ENCODE peak calls at places on chromosomes 12 and 14, in six cellular contexts. Q is H4; A is COR-L47; Y is T-helper 9 cell; M is GM23248; K is stimulated activated CD4-positive, alpha-beta T cell treated with anti-CD3 and anti-CD28 coated beads, Interleukin-15, amount 100 ng/mL, for 1 hour. O is an unnamed sample.

GRCh38 chr12:57372233-57372632 is 58.6 kb downstream of the R3HDM2 start:
- DNase-seq in Q (no peak), A (no peak), Y (no peak), M (peak), K (no peak), O (peak)

GRCh38 chr12:48817957-48818830 is at the start of gene CACNB3:
- DNase-seq in Q (peak), A (peak), Y (peak), M (peak), K (peak), O (peak)

GRCh38 chr12:12645485-12645884 is 33.8 kb downstream of the CREBL2 start:
- DNase-seq in Q (no peak), A (peak), Y (peak), M (peak), K (peak), O (peak)

GRCh38 chr14:34461334-34462131 is 507 bp downstream of the SPTSSA start:
- DNase-seq in Q (peak), A (peak), Y (no peak), M (peak), K (no peak), O (peak)

GRCh38 chr12:11055306-11055705 is 6.8 kb downstream of the TAS2R46 start:
- DNase-seq in Q (no peak), A (no peak), Y (no peak), M (no peak), K (no peak), O (no peak)

GRCh38 chr12:64181504-64182291 is 40.4 kb downstream of the KICS2 start:
- DNase-seq in Q (peak), A (peak), Y (no peak), M (peak), K (no peak), O (peak)

GRCh38 chr12:132185698-132186097 is 41.4 kb downstream of the NOC4L start:
- DNase-seq in Q (no peak), A (no peak), Y (peak), M (no peak), K (no peak), O (no peak)

GRCh38 chr14:42192659-42193425 is 586.2 kb downstream of the LRFN5 start:
- DNase-seq in Q (peak), A (no peak), Y (no peak), M (peak), K (no peak), O (peak)

GRCh38 chr12:105899589-105899988 is 239.2 kb downstream of the NUAK1 start:
- DNase-seq in Q (no peak), A (no peak), Y (no peak), M (no peak), K (no peak), O (no peak)

GRCh38 chr14:50678163-50678562 is 10.1 kb upstream of the SAV1 start:
- DNase-seq in Q (no peak), A (no peak), Y (no peak), M (peak), K (no peak), O (no peak)

GRCh38 chr14:28762949-28763313 is 3.7 kb upstream of the FOXG1 start:
- DNase-seq in Q (peak), A (no peak), Y (no peak), M (no peak), K (no peak), O (no peak)

GRCh38 chr12:4630262-4630661 is 18.6 kb downstream of the AKAP3 start:
- DNase-seq in Q (no peak), A (no peak), Y (no peak), M (no peak), K (no peak), O (no peak)

GRCh38 chr12:62598846-62599245 is 132.2 kb downstream of the MON2 start:
- DNase-seq in Q (no peak), A (no peak), Y (no peak), M (no peak), K (no peak), O (peak)

GRCh38 chr14:68879841-68880575 is 87.1 kb upstream of the ZFP36L1 start:
- DNase-seq in Q (no peak), A (no peak), Y (no peak), M (no peak), K (no peak), O (no peak)

GRCh38 chr12:52338241-52338960 is 17.2 kb upstream of the KRT83 start:
- DNase-seq in Q (no peak), A (no peak), Y (no peak), M (peak), K (no peak), O (no peak)

GRCh38 chr14:95285566-95285965 is 34.1 kb downstream of the CLMN start:
- DNase-seq in Q (no peak), A (no peak), Y (no peak), M (no peak), K (no peak), O (no peak)

GRCh38 chr12:104662908-104663307 is 206.2 kb downstream of the CHST11 start:
- DNase-seq in Q (no peak), A (no peak), Y (no peak), M (no peak), K (no peak), O (no peak)

GRCh38 chr14:24459331-24459730 is 16.8 kb upstream of the SDR39U1 start:
- DNase-seq in Q (no peak), A (no peak), Y (no peak), M (no peak), K (no peak), O (no peak)

GRCh38 chr14:77582511-77582910 is 33.9 kb downstream of the SPTLC2 start:
- DNase-seq in Q (no peak), A (no peak), Y (no peak), M (no peak), K (no peak), O (no peak)

GRCh38 chr14:102999227-102999895 is 58.0 kb downstream of the CDC42BPB start:
- DNase-seq in Q (no peak), A (no peak), Y (no peak), M (peak), K (no peak), O (no peak)

GRCh38 chr12:130970165-130970907 is 16.6 kb downstream of the ADGRD1 start:
- DNase-seq in Q (no peak), A (no peak), Y (no peak), M (no peak), K (no peak), O (no peak)

GRCh38 chr12:104643921-104644669 is 187.3 kb downstream of the CHST11 start:
- DNase-seq in Q (no peak), A (peak), Y (no peak), M (no peak), K (no peak), O (no peak)

GRCh38 chr12:34291001-34291400 is 268.7 kb downstream of the ALG10 start:
- DNase-seq in Q (no peak), A (no peak), Y (no peak), M (no peak), K (no peak), O (no peak)

GRCh38 chr14:83006071-83006670 is 1472.5 kb upstream of the SEL1L start:
- DNase-seq in Q (no peak), A (peak), Y (no peak), M (no peak), K (no peak), O (no peak)

GRCh38 chr12:10220398-10221077 is 7.9 kb downstream of the GABARAPL1 start:
- DNase-seq in Q (peak), A (no peak), Y (no peak), M (peak), K (no peak), O (peak)

GRCh38 chr12:69024907-69025306 is 91.9 kb upstream of the CPM start:
- DNase-seq in Q (no peak), A (no peak), Y (no peak), M (peak), K (no peak), O (peak)

GRCh38 chr14:70027785-70028428 is 148.7 kb downstream of the SMOC1 start:
- DNase-seq in Q (peak), A (peak), Y (peak), M (peak), K (no peak), O (peak)

GRCh38 chr14:71012888-71013287 is 105.6 kb downstream of the PCNX1 start:
- DNase-seq in Q (no peak), A (no peak), Y (no peak), M (no peak), K (no peak), O (no peak)

GRCh38 chr12:121017966-121018491 is 1.7 kb upstream of the C12orf43 start:
- DNase-seq in Q (no peak), A (no peak), Y (no peak), M (no peak), K (no peak), O (no peak)

GRCh38 chr12:89126712-89127111 is 225.6 kb downstream of the DUSP6 start:
- DNase-seq in Q (no peak), A (no peak), Y (no peak), M (peak), K (no peak), O (peak)

GRCh38 chr14:66503532-66503931 is 4.4 kb upstream of the GPHN start:
- DNase-seq in Q (no peak), A (no peak), Y (no peak), M (no peak), K (no peak), O (no peak)

GRCh38 chr12:34345801-34346200 is 323.5 kb downstream of the ALG10 start:
- DNase-seq in Q (no peak), A (no peak), Y (no peak), M (no peak), K (no peak), O (no peak)

GRCh38 chr12:57582440-57582839 is 8.6 kb upstream of the PIP4K2C start:
- DNase-seq in Q (no peak), A (no peak), Y (no peak), M (no peak), K (no peak), O (no peak)

GRCh38 chr14:73227812-73228781 is 9.2 kb upstream of the PAPLN start:
- DNase-seq in Q (peak), A (no peak), Y (no peak), M (peak), K (no peak), O (peak)

GRCh38 chr14:94598816-94599655 is 13.2 kb upstream of the SERPINA3 start:
- DNase-seq in Q (peak), A (peak), Y (no peak), M (peak), K (no peak), O (peak)